ENCODE peak calls at places on chromosomes 12 and 14, in nine cellular contexts. One of them, this sample, is unnamed.

GRCh38 chr12:108338915-108339657 is at the start of gene CMKLR1:
- DNase-seq in fibroblast of lung: no peak
- DNase-seq in hepatocyte: peak; percentile 24
- DNase-seq in HepG2: no peak
- DNase-seq in PC-3: no peak
- DNase-seq in mammary epithelial cell: no peak
- DNase-seq in H1: peak; percentile 58
- DNase-seq in endothelial cell of umbilical vein: no peak
- DNase-seq in astrocyte: no peak
- DNase-seq in this sample: peak; percentile 28

GRCh38 chr12:55997535-55997859 is 421 bp downstream of the SUOX start:
- DNase-seq in fibroblast of lung: no peak
- DNase-seq in hepatocyte: peak; percentile 23
- DNase-seq in HepG2: no peak
- DNase-seq in PC-3: peak; percentile 14
- DNase-seq in mammary epithelial cell: no peak
- DNase-seq in H1: no peak
- DNase-seq in endothelial cell of umbilical vein: no peak
- DNase-seq in astrocyte: no peak
- DNase-seq in this sample: no peak

GRCh38 chr14:77204457-77204796 is 22.8 kb downstream of the TMEM63C start:
- DNase-seq in fibroblast of lung: no peak
- DNase-seq in hepatocyte: peak; percentile 49
- DNase-seq in HepG2: no peak
- DNase-seq in PC-3: peak; percentile 42
- DNase-seq in mammary epithelial cell: no peak
- DNase-seq in H1: no peak
- DNase-seq in endothelial cell of umbilical vein: no peak
- DNase-seq in astrocyte: no peak
- DNase-seq in this sample: no peak

GRCh38 chr14:51240804-51241380 is 845 bp downstream of the TMX1 start:
- DNase-seq in fibroblast of lung: no peak
- DNase-seq in hepatocyte: no peak
- DNase-seq in HepG2: no peak
- DNase-seq in PC-3: peak; percentile 8
- DNase-seq in mammary epithelial cell: no peak
- DNase-seq in H1: no peak
- DNase-seq in endothelial cell of umbilical vein: no peak
- DNase-seq in astrocyte: no peak
- DNase-seq in this sample: no peak

GRCh38 chr14:77980475-77981321 is 180.8 kb downstream of the ADCK1 start:
- DNase-seq in fibroblast of lung: peak; percentile 13
- DNase-seq in hepatocyte: peak; percentile 79
- DNase-seq in HepG2: no peak
- DNase-seq in PC-3: no peak
- DNase-seq in mammary epithelial cell: peak; percentile 35
- DNase-seq in H1: peak; percentile 80
- DNase-seq in endothelial cell of umbilical vein: no peak
- DNase-seq in astrocyte: no peak
- DNase-seq in this sample: no peak

GRCh38 chr12:121792607-121793500 is 634 bp downstream of the RHOF start:
- DNase-seq in fibroblast of lung: no peak
- DNase-seq in hepatocyte: peak; percentile 80
- DNase-seq in HepG2: peak; percentile 62
- DNase-seq in PC-3: peak; percentile 36
- DNase-seq in mammary epithelial cell: no peak
- DNase-seq in H1: no peak
- DNase-seq in endothelial cell of umbilical vein: no peak
- DNase-seq in astrocyte: no peak
- DNase-seq in this sample: no peak

GRCh38 chr14:93975791-93976476 is 436 bp downstream of the ASB2 start:
- DNase-seq in fibroblast of lung: no peak
- DNase-seq in hepatocyte: no peak
- DNase-seq in HepG2: no peak
- DNase-seq in PC-3: no peak
- DNase-seq in mammary epithelial cell: no peak
- DNase-seq in H1: no peak
- DNase-seq in endothelial cell of umbilical vein: no peak
- DNase-seq in astrocyte: no peak
- DNase-seq in this sample: no peak

GRCh38 chr12:115251727-115252126 is 567.8 kb upstream of the TBX3 start:
- DNase-seq in fibroblast of lung: peak; percentile 44
- DNase-seq in hepatocyte: no peak
- DNase-seq in HepG2: no peak
- DNase-seq in PC-3: no peak
- DNase-seq in mammary epithelial cell: no peak
- DNase-seq in H1: no peak
- DNase-seq in endothelial cell of umbilical vein: no peak
- DNase-seq in astrocyte: peak; percentile 23
- DNase-seq in this sample: no peak

DNA sequence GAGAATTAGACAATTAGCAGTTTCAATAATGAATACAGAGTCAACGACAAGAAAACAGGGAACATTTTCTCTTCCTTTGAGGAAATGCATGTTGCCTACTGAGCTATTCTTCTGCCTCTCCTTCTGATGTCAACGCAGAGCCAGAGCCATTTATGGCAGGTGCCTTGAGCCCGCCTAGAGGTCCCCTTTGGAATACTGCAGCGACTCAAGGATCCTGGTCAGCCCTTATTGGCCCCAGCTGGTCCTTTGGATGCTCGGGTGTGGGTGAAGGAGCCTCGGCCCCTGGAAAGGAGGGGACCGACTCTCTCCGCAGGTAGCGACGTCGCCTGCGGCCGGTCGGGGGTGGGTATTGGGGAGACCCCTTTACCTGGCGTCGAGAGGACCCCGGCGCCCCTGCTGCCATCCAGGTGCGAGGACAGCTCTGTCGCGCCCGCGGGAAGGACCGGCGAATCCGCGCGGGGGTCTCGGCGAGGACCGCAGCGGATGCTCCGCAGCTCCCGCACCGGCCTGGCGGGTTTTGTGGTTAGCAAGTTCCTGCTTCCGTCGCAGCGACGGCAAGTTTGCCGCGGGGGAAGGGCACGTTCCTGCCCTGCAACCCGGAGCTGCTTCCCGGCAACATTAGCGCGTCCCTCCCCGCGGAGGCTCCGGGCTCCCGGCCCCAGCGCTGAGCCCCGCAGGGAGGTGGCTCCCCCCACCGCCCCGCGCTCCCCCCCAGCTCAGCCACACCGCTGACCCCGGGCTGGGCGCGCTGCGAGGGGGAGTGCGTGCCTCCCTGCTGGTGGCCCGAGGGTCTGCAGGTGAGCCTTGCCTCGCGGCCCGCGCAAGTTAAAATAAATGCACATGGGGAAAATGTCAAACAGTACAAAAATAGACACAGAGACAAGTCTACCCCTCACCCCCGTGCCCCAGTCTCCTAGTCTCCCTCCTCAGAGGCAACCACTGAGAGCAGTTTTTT is at the start of gene MANSC1:
- DNase-seq in fibroblast of lung: peak; percentile 40
- DNase-seq in hepatocyte: peak; percentile 79
- DNase-seq in HepG2: peak; percentile 24
- DNase-seq in PC-3: peak; percentile 58
- DNase-seq in mammary epithelial cell: no peak
- DNase-seq in H1: peak; percentile 82
- DNase-seq in endothelial cell of umbilical vein: peak; percentile 64
- DNase-seq in astrocyte: no peak
- DNase-seq in this sample: peak; percentile 69
- TF ChIP-seq CTCF in fibroblast of lung: peak; percentile 30
- TF ChIP-seq CTCF in hepatocyte: peak; percentile 22
- TF ChIP-seq CTCF in HepG2: peak; percentile 38
- TF ChIP-seq CTCF in PC-3: no peak
- TF ChIP-seq CTCF in mammary epithelial cell: no peak
- TF ChIP-seq CTCF in H1: peak; percentile 43
- TF ChIP-seq CTCF in endothelial cell of umbilical vein: peak; percentile 52
- TF ChIP-seq CTCF in astrocyte: peak; percentile 9
- TF ChIP-seq CTCF in this sample: peak; percentile 43

GRCh38 chr12:53993397-53994267 is 6.3 kb upstream of the HOXC9 start:
- DNase-seq in fibroblast of lung: no peak
- DNase-seq in hepatocyte: no peak
- DNase-seq in HepG2: no peak
- DNase-seq in PC-3: no peak
- DNase-seq in mammary epithelial cell: no peak
- DNase-seq in H1: no peak
- DNase-seq in endothelial cell of umbilical vein: no peak
- DNase-seq in astrocyte: no peak
- DNase-seq in this sample: no peak

GRCh38 chr12:53994268-53994690 is 5.7 kb upstream of the HOXC9 start:
- DNase-seq in fibroblast of lung: no peak
- DNase-seq in hepatocyte: no peak
- DNase-seq in HepG2: peak; percentile 57
- DNase-seq in PC-3: no peak
- DNase-seq in mammary epithelial cell: no peak
- DNase-seq in H1: no peak
- DNase-seq in endothelial cell of umbilical vein: no peak
- DNase-seq in astrocyte: no peak
- DNase-seq in this sample: no peak

GRCh38 chr12:53996188-53996885 is 3.6 kb upstream of the HOXC9 start:
- DNase-seq in fibroblast of lung: no peak
- DNase-seq in hepatocyte: no peak
- DNase-seq in HepG2: no peak
- DNase-seq in PC-3: no peak
- DNase-seq in mammary epithelial cell: no peak
- DNase-seq in H1: peak; percentile 67
- DNase-seq in endothelial cell of umbilical vein: no peak
- DNase-seq in astrocyte: no peak
- DNase-seq in this sample: peak; percentile 51

GRCh38 chr12:53995311-53996187 is 4.4 kb upstream of the HOXC9 start:
- DNase-seq in fibroblast of lung: no peak
- DNase-seq in hepatocyte: peak; percentile 71
- DNase-seq in HepG2: no peak
- DNase-seq in PC-3: peak; percentile 83
- DNase-seq in mammary epithelial cell: peak; percentile 62
- DNase-seq in H1: peak; percentile 80
- DNase-seq in endothelial cell of umbilical vein: no peak
- DNase-seq in astrocyte: no peak
- DNase-seq in this sample: peak; percentile 82

DNA sequence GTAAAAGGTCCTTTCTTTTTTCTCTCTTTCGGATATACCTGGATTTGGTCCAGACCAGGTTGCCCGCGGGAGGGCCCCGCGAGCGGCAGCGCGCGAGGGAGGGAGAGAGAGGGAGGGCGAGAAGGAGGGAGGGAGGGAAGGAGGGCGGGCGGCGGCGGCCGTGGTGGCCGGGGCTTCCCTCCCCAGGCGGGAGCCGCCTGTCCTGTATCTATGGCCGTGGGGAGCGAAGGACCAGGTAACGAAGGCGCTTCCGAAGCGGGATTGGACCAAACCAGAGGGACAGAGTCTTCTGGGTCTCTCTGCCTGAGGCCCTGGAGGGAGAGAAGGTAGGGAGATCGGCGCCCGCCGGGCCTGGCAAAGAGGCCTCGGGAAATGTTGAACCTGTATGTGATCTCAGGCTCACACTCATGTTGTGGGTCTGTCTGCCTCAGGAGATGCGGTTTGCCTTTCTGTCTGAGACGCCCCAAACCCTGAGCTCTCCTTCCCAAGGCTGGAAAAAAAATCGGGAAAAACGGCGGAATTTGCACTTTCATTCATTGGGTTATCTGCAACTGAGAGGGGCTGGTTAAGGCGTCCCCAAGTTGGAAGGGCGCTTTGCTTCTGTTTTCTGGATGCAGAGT is 5.2 kb upstream of the HOXC9 start:
- DNase-seq in fibroblast of lung: no peak
- DNase-seq in hepatocyte: no peak
- DNase-seq in HepG2: no peak
- DNase-seq in PC-3: no peak
- DNase-seq in mammary epithelial cell: peak; percentile 30
- DNase-seq in H1: no peak
- DNase-seq in endothelial cell of umbilical vein: no peak
- DNase-seq in astrocyte: no peak
- DNase-seq in this sample: no peak
- TF ChIP-seq EZH2 in fibroblast of lung: peak; percentile 97
- TF ChIP-seq EZH2 in hepatocyte: peak; percentile 90
- TF ChIP-seq EZH2 in HepG2: no peak
- TF ChIP-seq EZH2 in PC-3: no peak
- TF ChIP-seq EZH2 in mammary epithelial cell: no peak
- TF ChIP-seq EZH2 in H1: peak; percentile 90
- TF ChIP-seq EZH2 in endothelial cell of umbilical vein: peak; percentile 97
- TF ChIP-seq EZH2 in astrocyte: peak; percentile 6
- TF ChIP-seq EZH2 in this sample: no peak

DNA sequence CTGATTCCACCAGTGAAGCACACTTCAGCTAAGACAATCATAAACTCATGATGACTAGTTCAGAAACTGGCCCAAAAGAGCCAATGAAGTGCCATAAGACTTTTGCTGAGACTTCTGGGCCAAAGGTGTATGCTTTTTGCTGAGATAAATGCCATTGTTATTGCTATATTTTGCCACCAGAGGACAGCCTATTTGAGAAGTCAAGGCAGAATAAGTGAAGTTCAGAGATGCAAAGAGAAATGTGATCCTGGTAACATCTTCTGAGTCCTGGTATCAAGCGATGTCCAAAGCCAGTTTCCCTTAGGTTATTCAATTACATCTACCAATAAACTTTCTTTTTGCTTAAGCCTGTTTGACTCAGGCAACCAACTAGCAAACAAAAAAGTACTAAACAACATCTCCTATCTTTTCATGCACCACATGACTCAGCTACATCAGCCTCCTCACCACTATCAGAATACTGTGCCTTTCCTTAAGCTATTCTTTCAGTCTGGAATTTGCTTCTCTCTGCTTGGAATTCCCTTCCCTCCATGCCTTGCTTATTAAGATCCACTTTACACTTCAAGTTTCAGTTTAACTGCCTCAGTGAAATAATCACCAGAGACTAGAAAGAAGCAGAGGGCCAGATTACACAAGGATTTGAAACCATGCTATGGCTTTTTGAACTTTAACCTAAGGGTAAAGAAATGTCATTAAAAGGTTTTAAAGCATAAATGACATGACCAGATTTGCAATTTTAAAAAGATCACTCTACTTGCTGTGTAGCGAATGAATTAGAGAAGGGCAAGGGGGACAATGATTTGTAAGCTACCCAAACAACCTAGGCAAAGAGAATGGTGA is 14.0 kb downstream of the CRY1 start:
- DNase-seq in fibroblast of lung: peak; percentile 58
- DNase-seq in hepatocyte: peak; percentile 34
- DNase-seq in HepG2: peak; percentile 24
- DNase-seq in PC-3: peak; percentile 84
- DNase-seq in mammary epithelial cell: peak; percentile 44
- DNase-seq in H1: no peak
- DNase-seq in endothelial cell of umbilical vein: peak; percentile 53
- DNase-seq in astrocyte: peak; percentile 45
- DNase-seq in this sample: peak; percentile 56
- TF ChIP-seq CTCF in fibroblast of lung: peak; percentile 63
- TF ChIP-seq CTCF in hepatocyte: peak; percentile 41
- TF ChIP-seq CTCF in HepG2: peak; percentile 32
- TF ChIP-seq CTCF in PC-3: peak; percentile 83
- TF ChIP-seq CTCF in mammary epithelial cell: peak; percentile 74
- TF ChIP-seq CTCF in H1: peak; percentile 55
- TF ChIP-seq CTCF in endothelial cell of umbilical vein: peak; percentile 41
- TF ChIP-seq CTCF in astrocyte: peak; percentile 53
- TF ChIP-seq CTCF in this sample: peak; percentile 61

DNA sequence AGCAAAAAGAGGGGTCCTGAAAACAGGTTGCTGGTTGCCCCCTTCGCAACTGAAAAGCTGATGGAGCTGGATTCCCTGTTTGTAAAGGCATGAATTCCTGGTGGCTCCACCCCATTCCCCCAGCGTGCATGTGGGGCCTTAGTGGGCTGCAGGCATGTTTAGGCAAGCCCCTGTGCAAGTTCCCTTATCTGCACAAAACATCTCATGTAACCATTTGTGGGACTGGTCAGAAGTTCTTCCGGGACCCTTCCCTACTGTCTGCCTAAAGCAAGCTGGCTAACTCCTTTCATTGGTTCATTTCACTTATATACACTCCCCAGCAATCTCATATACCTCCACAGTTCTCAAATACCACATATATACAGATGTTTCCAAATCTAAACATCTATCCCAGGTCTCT is 24.0 kb upstream of the HIGD1C start:
- DNase-seq in fibroblast of lung: no peak
- DNase-seq in hepatocyte: no peak
- DNase-seq in HepG2: no peak
- DNase-seq in PC-3: no peak
- DNase-seq in mammary epithelial cell: peak; percentile 40
- DNase-seq in H1: no peak
- DNase-seq in endothelial cell of umbilical vein: no peak
- DNase-seq in astrocyte: no peak
- DNase-seq in this sample: no peak
- TF ChIP-seq EZH2 in fibroblast of lung: no peak
- TF ChIP-seq EZH2 in hepatocyte: no peak
- TF ChIP-seq EZH2 in HepG2: no peak
- TF ChIP-seq EZH2 in PC-3: no peak
- TF ChIP-seq EZH2 in mammary epithelial cell: no peak
- TF ChIP-seq EZH2 in H1: no peak
- TF ChIP-seq EZH2 in endothelial cell of umbilical vein: no peak
- TF ChIP-seq EZH2 in astrocyte: no peak
- TF ChIP-seq EZH2 in this sample: no peak